ENCODE peak calls at places on chromosomes 2 and 18, in four cellular contexts. I, U, D and N are unnamed samples.

GRCh38 chr2:74778381-74779371 is 55.3 kb upstream of the HK2 start:
- DNase-seq in I (peak), U (no peak), D (peak), N (no peak)

GRCh38 chr2:42954227-42954962 is 162.0 kb upstream of the HAAO start:
- DNase-seq in I (peak), U (no peak), D (no peak), N (no peak)

GRCh38 chr2:234483568-234484251 is 13.2 kb downstream of the ARL4C start:
- DNase-seq in I (no peak), U (no peak), D (no peak), N (no peak)

GRCh38 chr2:86673976-86674670 is 46.0 kb upstream of the RMND5A start:
- DNase-seq in I (no peak), U (no peak), D (no peak), N (no peak)

GRCh38 chr2:11738589-11739436 is 7.6 kb upstream of the LPIN1 start:
- DNase-seq in I (peak), U (peak), D (no peak), N (peak)

GRCh38 chr2:231318436-231318835 is 77.1 kb upstream of the B3GNT7 start:
- DNase-seq in I (no peak), U (no peak), D (no peak), N (no peak)

GRCh38 chr2:24756789-24757188 is 36.4 kb downstream of the PTRHD1 start:
- DNase-seq in I (no peak), U (no peak), D (no peak), N (no peak)

GRCh38 chr2:145800201-145801091 is 1280.5 kb upstream of the ZEB2 start:
- DNase-seq in I (peak), U (no peak), D (no peak), N (peak)

GRCh38 chr18:74482697-74483096 is 13.5 kb upstream of the CNDP2 start:
- DNase-seq in I (no peak), U (no peak), D (no peak), N (no peak)

GRCh38 chr2:127675335-127676261 is at the start of gene LIMS2:
- DNase-seq in I (no peak), U (no peak), D (peak), N (peak)

GRCh38 chr2:131413148-131413747 is 49.3 kb upstream of the RAB6D start:
- DNase-seq in I (peak), U (peak), D (no peak), N (peak)

GRCh38 chr18:59054892-59055291 is 84.8 kb upstream of the SEC11C start:
- DNase-seq in I (no peak), U (no peak), D (no peak), N (no peak)

GRCh38 chr2:165357758-165358157 is 111.7 kb upstream of the CSRNP3 start:
- DNase-seq in I (no peak), U (no peak), D (no peak), N (no peak)

GRCh38 chr2:74001781-74002514 is 17.2 kb downstream of the TET3 start:
- DNase-seq in I (no peak), U (no peak), D (no peak), N (no peak)

GRCh38 chr18:70377857-70378701 is 89.2 kb downstream of the SOCS6 start:
- DNase-seq in I (peak), U (peak), D (no peak), N (no peak)

GRCh38 chr2:106232633-106233032 is 38.5 kb upstream of the UXS1 start:
- DNase-seq in I (no peak), U (no peak), D (no peak), N (no peak)

GRCh38 chr2:173064231-173064805 is 11.3 kb upstream of the MAP3K20 start:
- DNase-seq in I (no peak), U (no peak), D (no peak), N (no peak)

GRCh38 chr2:240182476-240182875 is 42.0 kb upstream of the OTOS start:
- DNase-seq in I (no peak), U (no peak), D (no peak), N (no peak)

GRCh38 chr2:9123069-9123468 is 83.5 kb upstream of the ASAP2 start:
- DNase-seq in I (no peak), U (no peak), D (no peak), N (no peak)

GRCh38 chr2:88329815-88330603 is 122.5 kb downstream of the FOXI3 start:
- DNase-seq in I (peak), U (no peak), D (peak), N (no peak)

GRCh38 chr2:73105511-73105971 is 7.2 kb downstream of the RAB11FIP5 start:
- DNase-seq in I (no peak), U (no peak), D (no peak), N (no peak)

GRCh38 chr18:49936821-49937220 is 123.5 kb upstream of the ACAA2 start:
- DNase-seq in I (no peak), U (no peak), D (no peak), N (no peak)

GRCh38 chr2:63992061-63992685 is 27.1 kb downstream of the VPS54 start:
- DNase-seq in I (no peak), U (no peak), D (no peak), N (no peak)

GRCh38 chr2:120472891-120473309 is 127.0 kb downstream of the INHBB start:
- DNase-seq in I (no peak), U (no peak), D (no peak), N (no peak)

GRCh38 chr2:133733856-133734255 is 165.6 kb upstream of the NCKAP5 start:
- DNase-seq in I (no peak), U (no peak), D (no peak), N (no peak)

GRCh38 chr2:223214721-223215120 is 162.7 kb downstream of the KCNE4 start:
- DNase-seq in I (no peak), U (no peak), D (no peak), N (no peak)

GRCh38 chr2:72033636-72034035 is 114.0 kb downstream of the CYP26B1 start:
- DNase-seq in I (no peak), U (no peak), D (no peak), N (no peak)

GRCh38 chr2:18516112-18516511 is 44.3 kb downstream of the RDH14 start:
- DNase-seq in I (no peak), U (no peak), D (no peak), N (no peak)

GRCh38 chr2:240627736-240628506 is 2.6 kb downstream of the GPR35 start:
- DNase-seq in I (no peak), U (no peak), D (no peak), N (no peak)

GRCh38 chr2:168565112-168565511 is 109.0 kb downstream of the CERS6 start:
- DNase-seq in I (no peak), U (no peak), D (no peak), N (no peak)
- H3K27ac ChIP-seq in I (no peak), U (no peak), D (no peak), N (no peak)

DNA sequence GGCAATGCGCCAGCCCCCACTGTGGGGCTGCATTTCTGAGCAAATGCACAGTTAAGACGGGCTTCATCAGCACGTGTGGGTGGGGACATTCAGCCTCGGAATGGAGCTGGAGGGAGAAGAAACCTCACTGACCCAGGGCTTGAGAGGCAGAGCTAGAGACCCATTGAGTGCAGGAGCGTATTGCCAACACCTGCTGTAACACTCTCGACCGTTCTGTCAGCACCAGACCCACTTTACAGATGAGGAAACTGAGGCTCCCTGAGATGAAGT is 200.9 kb upstream of the RAB6C start:
- DNase-seq in I (no peak), U (no peak), D (no peak), N (no peak)
- TF ChIP-seq CHD2 in I (no peak), U (no peak), D (no peak), N (no peak)

GRCh38 chr2:237143118-237143517 is 57.4 kb downstream of the COPS8 start:
- DNase-seq in I (no peak), U (no peak), D (no peak), N (no peak)

GRCh38 chr2:237140689-237141285 is 55.1 kb downstream of the COPS8 start:
- DNase-seq in I (no peak), U (no peak), D (no peak), N (no peak)

GRCh38 chr2:237144516-237144915 is 58.8 kb downstream of the COPS8 start:
- DNase-seq in I (no peak), U (no peak), D (peak), N (no peak)

GRCh38 chr2:237141556-237141955 is 55.9 kb downstream of the COPS8 start:
- DNase-seq in I (no peak), U (no peak), D (no peak), N (no peak)

DNA sequence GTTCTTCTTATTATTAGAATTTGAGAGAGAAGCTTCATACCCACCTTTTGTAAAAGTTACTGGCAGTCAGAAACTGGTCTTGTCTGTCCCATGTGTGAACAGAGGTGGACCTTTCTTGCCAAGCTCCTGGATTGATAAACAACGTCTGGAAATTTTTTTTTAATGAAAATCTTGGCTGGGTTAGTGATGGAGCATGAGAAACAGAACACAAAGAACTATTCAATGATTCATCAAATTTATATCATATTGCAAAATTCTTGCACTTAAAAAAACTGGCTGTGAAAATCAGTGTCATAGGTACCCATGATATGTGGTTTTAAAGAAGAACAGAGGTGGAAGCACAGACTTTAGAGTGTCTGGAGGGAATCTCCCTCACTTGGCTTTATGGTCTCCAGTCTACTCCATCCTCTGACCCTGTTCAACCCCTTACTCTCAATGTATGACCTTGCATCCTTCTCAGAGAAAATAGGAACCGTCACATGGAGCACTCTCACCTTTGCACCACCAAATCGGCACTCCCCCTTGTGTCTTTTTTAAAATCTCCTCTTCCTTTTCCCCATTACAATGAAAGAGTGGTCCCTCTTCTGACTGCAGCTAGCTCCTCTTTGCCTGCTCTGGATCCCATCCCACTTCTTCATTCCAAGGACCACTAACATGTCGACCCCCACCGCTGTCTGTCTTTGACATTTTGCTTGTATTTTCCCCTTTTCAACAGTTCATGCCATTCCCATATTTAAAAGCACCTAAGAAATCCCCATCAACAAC is 58.2 kb downstream of the COPS8 start:
- DNase-seq in I (no peak), U (no peak), D (peak), N (no peak)
- TF ChIP-seq PHF8 in I (no peak), U (no peak), D (no peak), N (no peak)

DNA sequence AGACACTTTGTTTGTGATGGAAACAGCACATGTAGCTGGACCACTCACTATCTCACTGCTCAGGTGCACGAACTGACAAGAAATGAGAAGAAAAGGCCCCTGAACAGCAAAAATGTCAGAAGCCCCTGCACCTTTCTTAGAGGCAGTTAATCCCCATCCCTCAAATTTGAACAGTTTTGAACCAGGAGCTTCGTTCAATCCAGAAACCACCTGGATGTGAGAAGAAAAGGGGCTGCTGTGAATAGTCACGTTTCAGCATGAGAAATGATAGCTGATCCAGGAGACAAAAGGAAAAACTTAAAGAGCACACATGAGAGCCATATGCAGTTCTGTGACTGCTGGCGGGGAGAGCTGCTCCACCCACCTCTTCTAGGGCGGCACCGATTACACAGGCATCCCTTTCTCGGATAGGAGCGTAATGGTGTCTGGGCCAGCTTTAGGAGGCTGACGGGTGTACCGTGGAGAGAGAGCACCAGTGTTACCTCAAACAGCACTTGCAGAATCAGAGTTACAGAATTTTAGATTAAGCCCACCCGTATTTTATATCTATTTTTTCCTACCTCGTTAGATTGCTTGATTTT is 117.0 kb upstream of the EML6 start:
- DNase-seq in I (no peak), U (no peak), D (no peak), N (no peak)
- H3K27ac ChIP-seq in I (no peak), U (no peak), D (no peak), N (no peak)

GRCh38 chr2:158120664-158121063 is 19.0 kb downstream of the UPP2 start:
- DNase-seq in I (no peak), U (no peak), D (no peak), N (no peak)
- TF ChIP-seq CHD2 in I (no peak), U (no peak), D (no peak), N (no peak)

DNA sequence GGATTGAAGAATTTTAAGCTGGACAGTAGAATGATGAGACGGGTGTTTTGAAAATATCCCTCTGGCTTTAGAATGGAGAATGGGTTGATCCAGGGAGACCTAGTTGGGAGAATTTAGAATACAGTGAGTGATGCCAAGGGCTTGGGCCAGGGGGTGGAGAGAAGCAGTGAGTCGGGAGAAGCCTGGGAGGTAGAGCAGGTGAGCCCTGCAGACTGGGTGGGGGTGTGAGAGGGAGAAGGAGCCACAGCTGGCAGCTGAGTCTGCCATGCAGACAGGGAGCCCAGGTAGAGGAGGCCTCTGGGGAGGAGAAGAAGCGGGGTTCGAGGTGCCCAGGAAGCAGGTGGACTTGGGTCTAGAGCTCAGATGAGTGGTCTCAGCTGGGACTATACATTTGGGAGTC is 18.2 kb downstream of the CREG2 start:
- DNase-seq in I (no peak), U (no peak), D (no peak), N (no peak)
- TF ChIP-seq PHF8 in I (no peak), U (no peak), D (no peak), N (no peak)

DNA sequence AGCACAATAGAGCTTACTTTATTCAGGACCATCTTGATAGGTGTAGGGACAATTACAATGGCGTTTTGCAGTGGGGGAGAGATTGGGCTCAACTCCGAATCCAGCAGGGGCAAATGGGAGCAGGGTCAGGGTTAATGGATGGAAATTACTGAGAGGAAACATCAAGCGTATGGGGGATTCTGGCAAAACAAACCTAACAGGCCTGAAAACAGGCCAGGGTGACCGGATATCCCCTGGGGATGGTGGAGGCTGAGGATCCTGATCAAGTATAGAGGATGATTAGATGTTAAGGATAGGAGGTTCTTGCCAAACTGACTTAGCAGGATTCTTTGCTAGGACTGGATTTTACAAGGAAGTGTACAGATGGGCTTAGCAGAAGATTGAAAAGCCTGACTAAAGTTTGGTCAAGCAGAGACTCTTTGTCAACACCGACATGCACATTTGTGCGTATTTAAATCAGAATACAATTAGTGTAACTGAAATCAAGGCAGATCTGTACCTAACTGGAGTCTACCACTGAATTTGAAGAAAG is 54.5 kb upstream of the GPR45 start:
- DNase-seq in I (no peak), U (no peak), D (no peak), N (no peak)
- H3K27ac ChIP-seq in I (no peak), U (no peak), D (no peak), N (no peak)

GRCh38 chr2:151729837-151730236 is 4.4 kb downstream of the NEB start:
- DNase-seq in I (no peak), U (no peak), D (no peak), N (no peak)

GRCh38 chr2:151729416-151729811 is 4.9 kb downstream of the NEB start:
- DNase-seq in I (no peak), U (no peak), D (no peak), N (no peak)

GRCh38 chr2:151730242-151730975 is 3.9 kb downstream of the NEB start:
- DNase-seq in I (no peak), U (no peak), D (no peak), N (no peak)

GRCh38 chr2:151728736-151729415 is 5.4 kb downstream of the NEB start:
- DNase-seq in I (no peak), U (no peak), D (no peak), N (no peak)

DNA sequence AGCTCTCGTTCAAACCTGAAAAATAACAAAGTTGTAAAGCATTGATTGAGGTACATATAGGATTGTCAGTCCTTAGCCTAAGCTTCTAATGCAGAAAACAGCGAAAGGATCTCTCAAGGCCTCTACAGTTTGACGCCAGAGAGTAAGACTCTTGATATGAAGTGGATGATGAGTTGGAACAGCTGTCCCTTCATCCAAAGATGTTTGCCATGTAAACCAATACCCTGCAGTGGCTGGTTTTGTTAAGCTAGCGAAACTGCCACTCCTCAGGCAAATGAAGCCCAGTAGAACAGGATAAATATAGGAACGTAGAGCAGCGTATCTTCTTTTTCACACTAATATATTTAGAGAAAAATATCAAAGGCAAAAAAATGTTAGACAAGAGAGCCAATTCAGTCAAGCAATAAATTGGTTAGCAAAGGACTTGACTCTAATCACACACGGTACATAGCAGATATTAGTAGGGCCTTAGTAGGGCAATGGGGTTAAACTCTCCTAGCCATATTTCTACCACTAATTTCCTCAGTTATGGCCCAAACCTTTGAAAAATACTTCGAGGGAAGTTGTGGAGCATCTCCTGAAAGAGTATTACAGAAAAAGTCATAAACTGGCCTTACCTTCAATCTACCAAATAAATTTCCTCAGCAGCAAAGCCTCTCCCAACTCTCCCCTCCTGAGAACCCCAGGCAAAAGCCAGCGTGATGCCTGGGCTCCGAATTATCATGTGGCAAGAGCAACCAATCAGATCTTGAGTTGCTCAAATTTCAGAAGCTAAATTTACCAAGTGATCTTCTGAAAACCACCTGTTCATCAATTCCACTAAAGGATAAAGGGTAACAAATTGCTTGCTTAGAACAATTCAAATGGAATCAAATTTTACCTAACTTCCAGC is at the start of gene NEB:
- DNase-seq in I (no peak), U (no peak), D (no peak), N (no peak)
- TF ChIP-seq CHD2 in I (no peak), U (no peak), D (no peak), N (no peak)

GRCh38 chr2:226526731-226527130 is 272.9 kb downstream of the IRS1 start:
- DNase-seq in I (no peak), U (no peak), D (no peak), N (no peak)
- TF ChIP-seq PHF8 in I (no peak), U (no peak), D (no peak), N (no peak)